ENCODE peak calls at places on chromosomes 13 and 19, in nine cellular contexts. One of them, this sample, is unnamed. For H3K36me3, the result is how much of the 10 kb centered on the place peaks cover.

GRCh38 chr19:9796113-9796773 is 22.6 kb downstream of the FBXL12 start:
- DNase-seq in prostate gland: peak
- DNase-seq in breast epithelium: peak
- DNase-seq in SK-N-SH: peak
- DNase-seq in Panc1: peak
- DNase-seq in stomach: peak
- DNase-seq in H1: peak
- DNase-seq in GM23338: peak
- DNase-seq in spleen: peak
- DNase-seq in this sample: peak

GRCh38 chr13:112819816-112820215 is 130.0 kb downstream of the ATP11A start:
- DNase-seq in prostate gland: no peak
- DNase-seq in breast epithelium: no peak
- DNase-seq in SK-N-SH: no peak
- DNase-seq in Panc1: no peak
- DNase-seq in stomach: peak
- DNase-seq in H1: no peak
- DNase-seq in GM23338: no peak
- DNase-seq in spleen: no peak
- DNase-seq in this sample: no peak

GRCh38 chr19:39918183-39918651 is 16.2 kb downstream of the FCGBP start:
- DNase-seq in prostate gland: no peak
- DNase-seq in breast epithelium: no peak
- DNase-seq in SK-N-SH: no peak
- DNase-seq in Panc1: no peak
- DNase-seq in stomach: no peak
- DNase-seq in H1: no peak
- DNase-seq in GM23338: no peak
- DNase-seq in spleen: peak
- DNase-seq in this sample: no peak

GRCh38 chr19:1967087-1967608 is 26.2 kb downstream of the CSNK1G2 start:
- DNase-seq in prostate gland: no peak
- DNase-seq in breast epithelium: no peak
- DNase-seq in SK-N-SH: no peak
- DNase-seq in Panc1: no peak
- DNase-seq in stomach: no peak
- DNase-seq in H1: no peak
- DNase-seq in GM23338: no peak
- DNase-seq in spleen: no peak
- DNase-seq in this sample: no peak

GRCh38 chr13:51397262-51397933 is 55.4 kb downstream of the INTS6 start:
- DNase-seq in prostate gland: peak
- DNase-seq in breast epithelium: peak
- DNase-seq in SK-N-SH: peak
- DNase-seq in Panc1: no peak
- DNase-seq in stomach: no peak
- DNase-seq in H1: no peak
- DNase-seq in GM23338: peak
- DNase-seq in spleen: no peak
- DNase-seq in this sample: peak

GRCh38 chr19:29098863-29099481 is 114.0 kb downstream of the UQCRFS1 start:
- DNase-seq in prostate gland: no peak
- DNase-seq in breast epithelium: peak
- DNase-seq in SK-N-SH: no peak
- DNase-seq in Panc1: peak
- DNase-seq in stomach: peak
- DNase-seq in H1: no peak
- DNase-seq in GM23338: no peak
- DNase-seq in spleen: peak
- DNase-seq in this sample: peak

GRCh38 chr13:102580552-102581169 is 16.1 kb upstream of the TPP2 start:
- DNase-seq in prostate gland: peak
- DNase-seq in breast epithelium: no peak
- DNase-seq in SK-N-SH: peak
- DNase-seq in Panc1: peak
- DNase-seq in stomach: no peak
- DNase-seq in H1: no peak
- DNase-seq in GM23338: peak
- DNase-seq in spleen: no peak
- DNase-seq in this sample: no peak

GRCh38 chr13:27924529-27925141 is 4.8 kb downstream of the PDX1 start:
- DNase-seq in prostate gland: no peak
- DNase-seq in breast epithelium: no peak
- DNase-seq in SK-N-SH: no peak
- DNase-seq in Panc1: no peak
- DNase-seq in stomach: no peak
- DNase-seq in H1: no peak
- DNase-seq in GM23338: peak
- DNase-seq in spleen: no peak
- DNase-seq in this sample: no peak

GRCh38 chr13:43441916-43442315 is 344.9 kb downstream of the ENOX1 start:
- DNase-seq in prostate gland: no peak
- DNase-seq in breast epithelium: no peak
- DNase-seq in SK-N-SH: no peak
- DNase-seq in Panc1: no peak
- DNase-seq in stomach: no peak
- DNase-seq in H1: no peak
- DNase-seq in GM23338: no peak
- DNase-seq in spleen: no peak
- DNase-seq in this sample: no peak

GRCh38 chr13:111007209-111007608 is 92.3 kb upstream of the ANKRD10 start:
- DNase-seq in prostate gland: no peak
- DNase-seq in breast epithelium: no peak
- DNase-seq in SK-N-SH: no peak
- DNase-seq in Panc1: no peak
- DNase-seq in stomach: no peak
- DNase-seq in H1: no peak
- DNase-seq in GM23338: no peak
- DNase-seq in spleen: no peak
- DNase-seq in this sample: no peak

GRCh38 chr13:99289674-99290337 is 17.4 kb downstream of the GPR183 start:
- DNase-seq in prostate gland: no peak
- DNase-seq in breast epithelium: no peak
- DNase-seq in SK-N-SH: no peak
- DNase-seq in Panc1: no peak
- DNase-seq in stomach: no peak
- DNase-seq in H1: no peak
- DNase-seq in GM23338: no peak
- DNase-seq in spleen: no peak
- DNase-seq in this sample: no peak
- TF ChIP-seq POLR2AphosphoS5 in prostate gland: no peak
- TF ChIP-seq POLR2AphosphoS5 in breast epithelium: no peak
- TF ChIP-seq POLR2AphosphoS5 in SK-N-SH: no peak
- TF ChIP-seq POLR2AphosphoS5 in Panc1: no peak
- TF ChIP-seq POLR2AphosphoS5 in stomach: no peak
- TF ChIP-seq POLR2AphosphoS5 in H1: no peak
- TF ChIP-seq POLR2AphosphoS5 in GM23338: no peak
- TF ChIP-seq POLR2AphosphoS5 in spleen: no peak
- TF ChIP-seq POLR2AphosphoS5 in this sample: no peak

GRCh38 chr19:49442354-49442753 is 1.0 kb upstream of the SLC17A7 start:
- DNase-seq in prostate gland: no peak
- DNase-seq in breast epithelium: peak
- DNase-seq in SK-N-SH: no peak
- DNase-seq in Panc1: no peak
- DNase-seq in stomach: no peak
- DNase-seq in H1: no peak
- DNase-seq in GM23338: peak
- DNase-seq in spleen: no peak
- DNase-seq in this sample: peak
- H3K4me3 ChIP-seq in prostate gland: peak
- H3K4me3 ChIP-seq in breast epithelium: peak
- H3K4me3 ChIP-seq in SK-N-SH: peak
- H3K4me3 ChIP-seq in Panc1: peak
- H3K4me3 ChIP-seq in stomach: peak
- H3K4me3 ChIP-seq in H1: peak
- H3K4me3 ChIP-seq in GM23338: peak
- H3K4me3 ChIP-seq in spleen: no peak
- H3K4me3 ChIP-seq in this sample: peak

DNA sequence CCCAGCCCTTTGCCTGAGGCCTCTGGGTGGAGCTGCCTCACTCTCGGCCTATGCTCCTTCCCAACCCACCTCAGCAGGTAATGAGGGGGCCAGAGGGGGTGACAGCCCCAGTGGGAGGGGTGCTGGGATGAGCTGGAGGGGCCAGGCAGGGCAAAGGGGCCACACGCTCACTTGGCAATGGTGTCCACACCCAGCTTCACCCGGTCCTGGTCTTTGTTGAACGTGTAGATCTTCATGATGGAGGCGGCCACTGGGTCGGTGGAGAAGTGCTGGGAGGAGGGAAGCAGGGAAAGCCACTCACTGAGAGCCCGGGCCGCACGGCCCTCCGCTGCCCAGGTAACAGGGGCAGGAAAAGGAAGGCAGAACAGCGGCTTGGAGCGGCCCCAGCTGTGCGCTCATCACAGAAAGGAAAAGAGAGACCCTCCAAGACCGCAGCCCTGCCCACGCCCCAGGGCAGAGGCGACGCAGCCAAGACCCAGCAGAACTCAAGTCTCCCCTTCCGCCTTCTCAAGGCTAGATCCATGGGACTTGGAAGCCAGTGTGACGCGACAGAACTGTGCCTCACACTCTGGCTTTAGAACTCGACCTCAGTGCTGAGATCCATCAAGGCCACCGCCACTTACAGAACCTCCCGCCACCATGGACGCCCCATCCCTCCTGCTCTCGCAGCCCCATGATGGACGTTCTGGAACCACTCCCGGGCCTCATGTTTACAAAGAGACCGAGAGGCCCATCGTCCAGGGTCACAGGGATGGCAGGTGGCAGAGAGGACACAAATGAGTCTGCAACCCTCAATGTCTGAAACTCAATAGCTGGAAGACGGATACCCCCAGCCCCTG is 9.2 kb downstream of the UBXN6 start:
- DNase-seq in prostate gland: no peak
- DNase-seq in breast epithelium: no peak
- DNase-seq in SK-N-SH: peak
- DNase-seq in Panc1: no peak
- DNase-seq in stomach: no peak
- DNase-seq in H1: no peak
- DNase-seq in GM23338: no peak
- DNase-seq in spleen: no peak
- DNase-seq in this sample: no peak
- H3K36me3 ChIP-seq in prostate gland: under half
- H3K36me3 ChIP-seq in breast epithelium: under half
- H3K36me3 ChIP-seq in SK-N-SH: under half
- H3K36me3 ChIP-seq in Panc1: under half
- H3K36me3 ChIP-seq in stomach: half or more
- H3K36me3 ChIP-seq in H1: under half
- H3K36me3 ChIP-seq in GM23338: under half
- H3K36me3 ChIP-seq in spleen: half or more
- H3K36me3 ChIP-seq in this sample: half or more

DNA sequence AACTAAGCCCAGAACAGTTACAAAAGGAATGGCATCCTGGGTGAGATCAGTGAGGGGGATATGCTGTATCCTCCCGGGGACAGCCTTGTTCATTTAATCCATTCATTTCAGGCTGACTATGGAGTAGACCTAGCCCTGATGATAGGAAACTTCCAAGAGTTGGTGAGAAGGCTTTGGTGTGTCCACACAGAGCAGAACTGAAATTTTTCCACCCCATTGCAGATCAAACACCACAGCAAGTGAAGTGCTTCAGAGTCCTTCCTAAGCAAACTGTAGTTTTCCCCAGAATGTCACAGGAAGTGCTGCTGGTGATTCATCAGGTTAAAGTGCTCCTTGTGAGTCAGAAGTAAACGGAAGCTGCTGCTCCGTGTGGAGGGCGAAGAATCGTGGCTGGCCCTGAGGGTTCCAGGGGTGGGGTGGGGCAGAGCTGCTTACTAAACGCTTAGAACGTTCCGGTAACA is 113.2 kb downstream of the TEX26 start:
- DNase-seq in prostate gland: no peak
- DNase-seq in breast epithelium: no peak
- DNase-seq in SK-N-SH: no peak
- DNase-seq in Panc1: peak
- DNase-seq in stomach: peak
- DNase-seq in H1: no peak
- DNase-seq in GM23338: no peak
- DNase-seq in spleen: no peak
- DNase-seq in this sample: peak
- TF ChIP-seq POLR2AphosphoS5 in prostate gland: peak
- TF ChIP-seq POLR2AphosphoS5 in breast epithelium: no peak
- TF ChIP-seq POLR2AphosphoS5 in SK-N-SH: peak
- TF ChIP-seq POLR2AphosphoS5 in Panc1: peak
- TF ChIP-seq POLR2AphosphoS5 in stomach: peak
- TF ChIP-seq POLR2AphosphoS5 in H1: no peak
- TF ChIP-seq POLR2AphosphoS5 in GM23338: no peak
- TF ChIP-seq POLR2AphosphoS5 in spleen: no peak
- TF ChIP-seq POLR2AphosphoS5 in this sample: no peak

DNA sequence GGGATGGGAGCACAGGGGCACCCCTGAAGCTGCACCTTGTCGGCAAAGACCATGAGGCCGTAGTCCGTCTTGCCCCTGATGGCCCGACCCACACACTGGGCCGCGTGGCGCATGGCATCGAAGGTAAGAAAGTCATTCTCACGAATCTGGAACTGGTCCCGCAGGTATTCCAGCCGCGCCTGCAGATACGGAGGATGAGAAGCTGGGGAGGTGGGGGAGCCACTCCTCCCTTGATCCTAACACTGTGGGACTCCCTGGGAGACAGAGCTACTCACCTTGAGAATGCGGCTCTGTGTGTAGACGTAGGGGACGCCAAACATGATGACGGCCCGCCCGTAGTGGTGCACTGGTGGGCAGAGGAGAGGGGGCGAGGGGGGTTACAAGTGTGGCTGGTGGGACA is 11.9 kb downstream of the KLC3 start:
- DNase-seq in prostate gland: no peak
- DNase-seq in breast epithelium: no peak
- DNase-seq in SK-N-SH: no peak
- DNase-seq in Panc1: no peak
- DNase-seq in stomach: no peak
- DNase-seq in H1: no peak
- DNase-seq in GM23338: no peak
- DNase-seq in spleen: no peak
- DNase-seq in this sample: no peak
- H3K4me3 ChIP-seq in prostate gland: no peak
- H3K4me3 ChIP-seq in breast epithelium: no peak
- H3K4me3 ChIP-seq in SK-N-SH: no peak
- H3K4me3 ChIP-seq in Panc1: no peak
- H3K4me3 ChIP-seq in stomach: no peak
- H3K4me3 ChIP-seq in H1: no peak
- H3K4me3 ChIP-seq in GM23338: no peak
- H3K4me3 ChIP-seq in spleen: no peak
- H3K4me3 ChIP-seq in this sample: no peak

DNA sequence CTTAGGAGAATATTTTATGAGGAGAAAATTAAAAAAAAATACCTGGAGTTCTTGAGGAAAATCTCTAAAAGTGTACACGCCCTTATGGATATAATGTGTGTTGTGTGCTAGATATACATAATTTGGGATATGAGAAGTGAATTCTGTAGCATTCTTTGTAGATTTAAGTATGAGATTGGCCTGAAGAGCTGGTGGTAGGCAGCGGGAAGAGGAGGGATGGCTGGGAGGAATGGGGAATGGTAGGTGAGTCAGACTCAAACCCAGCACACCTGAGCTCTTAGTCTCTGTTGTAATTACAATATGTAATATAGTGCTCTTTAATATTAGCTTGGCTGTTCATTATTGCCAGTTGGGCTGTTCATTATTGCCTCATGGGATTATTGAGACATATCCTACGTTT is 7.0 kb downstream of the CHAMP1 start:
- DNase-seq in prostate gland: no peak
- DNase-seq in breast epithelium: no peak
- DNase-seq in SK-N-SH: no peak
- DNase-seq in Panc1: no peak
- DNase-seq in stomach: no peak
- DNase-seq in H1: no peak
- DNase-seq in GM23338: no peak
- DNase-seq in spleen: no peak
- DNase-seq in this sample: no peak
- H3K36me3 ChIP-seq in prostate gland: under half
- H3K36me3 ChIP-seq in breast epithelium: under half
- H3K36me3 ChIP-seq in SK-N-SH: half or more
- H3K36me3 ChIP-seq in Panc1: under half
- H3K36me3 ChIP-seq in stomach: under half
- H3K36me3 ChIP-seq in H1: half or more
- H3K36me3 ChIP-seq in GM23338: under half
- H3K36me3 ChIP-seq in spleen: half or more
- H3K36me3 ChIP-seq in this sample: under half

GRCh38 chr19:18002347-18002850 is 5.6 kb upstream of the ARRDC2 start:
- DNase-seq in prostate gland: no peak
- DNase-seq in breast epithelium: no peak
- DNase-seq in SK-N-SH: peak
- DNase-seq in Panc1: no peak
- DNase-seq in stomach: no peak
- DNase-seq in H1: no peak
- DNase-seq in GM23338: no peak
- DNase-seq in spleen: peak
- DNase-seq in this sample: no peak
- TF ChIP-seq POLR2AphosphoS5 in prostate gland: no peak
- TF ChIP-seq POLR2AphosphoS5 in breast epithelium: no peak
- TF ChIP-seq POLR2AphosphoS5 in SK-N-SH: no peak
- TF ChIP-seq POLR2AphosphoS5 in Panc1: no peak
- TF ChIP-seq POLR2AphosphoS5 in stomach: no peak
- TF ChIP-seq POLR2AphosphoS5 in H1: no peak
- TF ChIP-seq POLR2AphosphoS5 in GM23338: no peak
- TF ChIP-seq POLR2AphosphoS5 in spleen: peak
- TF ChIP-seq POLR2AphosphoS5 in this sample: no peak